ENCODE peak calls at places on chromosomes 13 and 19, in seven cellular contexts. R, T, F, V, I, B and L are unnamed samples.
A peak's percentile ranks its signal among the peaks of the same experiment; 100 is the strongest.

GRCh38 chr13:111184685-111185401 is 69.7 kb downstream of the ARHGEF7 start:
- DNase-seq in B (no peak), T (no peak), V (no peak), F (peak; percentile 96), I (no peak), R (no peak), L (no peak)

GRCh38 chr13:74730556-74731331 is 596.5 kb upstream of the KLF12 start:
- DNase-seq in B (no peak), I (no peak), F (no peak), R (no peak), T (no peak), V (no peak), L (no peak)

GRCh38 chr19:55703790-55704215 is 28.8 kb downstream of the EPN1 start:
- DNase-seq in R (no peak), T (no peak), F (no peak), I (no peak), V (peak; percentile 15), B (peak; percentile 42), L (no peak)

GRCh38 chr13:43662976-43663375 is 123.8 kb downstream of the ENOX1 start:
- DNase-seq in B (no peak), V (peak; percentile 4), F (no peak), R (no peak), T (no peak), I (no peak), L (no peak)

GRCh38 chr19:1150333-1151036 is 23.6 kb downstream of the SBNO2 start:
- DNase-seq in T (no peak), R (no peak), V (no peak), F (no peak), I (no peak), B (no peak), L (no peak)

GRCh38 chr19:2336528-2337328 is 8.2 kb downstream of the SPPL2B start:
- DNase-seq in B (no peak), R (no peak), F (no peak), V (no peak), T (no peak), I (no peak), L (no peak)

GRCh38 chr13:91326156-91326555 is 21.3 kb upstream of the MIR17HG start:
- DNase-seq in T (no peak), I (no peak), F (no peak), B (no peak), R (no peak), V (no peak), L (no peak)

GRCh38 chr19:34265221-34265650 is 10.9 kb downstream of the GARRE1 start:
- DNase-seq in R (no peak), V (no peak), T (no peak), F (no peak), B (no peak), I (no peak), L (no peak)